ENCODE peak calls at places on chromosomes 5 and 9, in nine cellular contexts. J is H9; F is iPS DF 6.9; S is pancreas; W is A549; Z is adrenal gland; O is ovary; P is CD8-positive, alpha-beta T cell; D is neuronal stem cell. U is an unnamed sample.
A peak's percentile ranks its signal among the peaks of the same experiment; 100 is the strongest.

GRCh38 chr5:174448662-174449061 is 275.7 kb upstream of the MSX2 start:
- DNase-seq in J (no peak), F (no peak), S (no peak), W (no peak), Z (no peak), O (no peak), P (no peak), D (no peak), U (no peak)

GRCh38 chr5:42595597-42595996 is 161.0 kb upstream of the CCDC152 start:
- DNase-seq in J (no peak), F (no peak), S (no peak), W (no peak), Z (no peak), O (no peak), P (no peak), D (no peak), U (no peak)

GRCh38 chr5:117454716-117455212 is 880.1 kb upstream of the SEMA6A start:
- DNase-seq in J (peak; percentile 89), F (peak; percentile 39), S (peak; percentile 64), W (peak; percentile 2), Z (peak; percentile 28), O (peak; percentile 31), P (peak; percentile 12), D (peak; percentile 9), U (no peak)

GRCh38 chr5:74288448-74289109 is 351.9 kb downstream of the ENC1 start:
- DNase-seq in J (no peak), F (no peak), S (no peak), W (no peak), Z (no peak), O (peak; percentile 34), P (no peak), D (no peak), U (no peak)

GRCh38 chr5:94623877-94624276 is 5.4 kb downstream of the SLF1 start:
- DNase-seq in J (no peak), F (no peak), S (no peak), W (no peak), Z (no peak), O (no peak), P (no peak), D (no peak), U (no peak)

GRCh38 chr9:130292104-130292503 is 26.5 kb downstream of the HMCN2 start:
- DNase-seq in J (no peak), F (no peak), S (no peak), W (no peak), Z (no peak), O (no peak), P (no peak), D (no peak), U (no peak)

GRCh38 chr9:98006127-98006796 is 23.1 kb downstream of the ANP32B start:
- DNase-seq in J (no peak), F (no peak), S (no peak), W (no peak), Z (no peak), O (no peak), P (no peak), D (no peak), U (no peak)

GRCh38 chr9:89750117-89750551 is 145.3 kb downstream of the GADD45G start:
- DNase-seq in J (peak; percentile 37), F (no peak), S (no peak), W (no peak), Z (no peak), O (peak; percentile 56), P (no peak), D (peak; percentile 26), U (no peak)

GRCh38 chr9:78519786-78520185 is 222.9 kb downstream of the PSAT1 start:
- DNase-seq in J (no peak), F (no peak), S (no peak), W (no peak), Z (no peak), O (no peak), P (no peak), D (no peak), U (no peak)

GRCh38 chr5:113447651-113448050 is 12.9 kb upstream of the TSSK1B start:
- DNase-seq in J (no peak), F (no peak), S (no peak), W (peak; percentile 19), Z (no peak), O (no peak), P (no peak), D (peak; percentile 11), U (no peak)

GRCh38 chr5:130136300-130136699 is 232.0 kb downstream of the CHSY3 start:
- DNase-seq in J (no peak), F (no peak), S (no peak), W (no peak), Z (no peak), O (no peak), P (no peak), D (no peak), U (no peak)

GRCh38 chr5:156142867-156143266 is 184.1 kb upstream of the SGCD start:
- DNase-seq in J (no peak), F (no peak), S (no peak), W (no peak), Z (no peak), O (no peak), P (no peak), D (no peak), U (no peak)

GRCh38 chr9:130944510-130945058 is 5.5 kb upstream of the FIBCD1 start:
- DNase-seq in J (no peak), F (no peak), S (no peak), W (no peak), Z (no peak), O (no peak), P (no peak), D (no peak), U (no peak)

GRCh38 chr5:102762095-102762534 is 7.0 kb downstream of the PAM start:
- DNase-seq in J (no peak), F (no peak), S (no peak), W (no peak), Z (no peak), O (no peak), P (no peak), D (no peak), U (no peak)

GRCh38 chr9:97740848-97741821 is 44.0 kb upstream of the XPA start:
- DNase-seq in J (peak; percentile 92), F (no peak), S (peak; percentile 58), W (no peak), Z (peak; percentile 50), O (peak; percentile 52), P (peak; percentile 36), D (peak; percentile 75), U (no peak)

GRCh38 chr9:114030364-114030763 is 47.7 kb downstream of the AMBP start:
- DNase-seq in J (peak; percentile 15), F (no peak), S (no peak), W (no peak), Z (no peak), O (no peak), P (no peak), D (no peak), U (no peak)

GRCh38 chr9:121658591-121658990 is 7.2 kb downstream of the DAB2IP start:
- DNase-seq in J (no peak), F (no peak), S (no peak), W (no peak), Z (no peak), O (no peak), P (no peak), D (no peak), U (no peak)

GRCh38 chr5:156479864-156480263 is 152.9 kb downstream of the SGCD start:
- DNase-seq in J (no peak), F (no peak), S (no peak), W (no peak), Z (no peak), O (no peak), P (no peak), D (no peak), U (no peak)

GRCh38 chr5:10913846-10914245 is 152.8 kb upstream of the DAP start:
- DNase-seq in J (no peak), F (no peak), S (no peak), W (peak; percentile 15), Z (peak; percentile 44), O (no peak), P (no peak), D (no peak), U (no peak)

GRCh38 chr5:127925916-127926315 is 157.7 kb upstream of the SLC12A2 start:
- DNase-seq in J (no peak), F (no peak), S (no peak), W (no peak), Z (no peak), O (no peak), P (no peak), D (no peak), U (no peak)
- H3K27ac ChIP-seq in J (no peak overlapping the region), F (no peak overlapping the region), S (no peak overlapping the region), W (peak overlapping the region; percentile 12), Z (no peak overlapping the region), O (no peak overlapping the region), P (no peak overlapping the region), D (no peak overlapping the region), U (no peak overlapping the region)

GRCh38 chr9:20623021-20623747 is 885 bp upstream of the MLLT3 start:
- DNase-seq in J (no peak), F (no peak), S (peak; percentile 25), W (peak; percentile 14), Z (peak; percentile 46), O (peak; percentile 52), P (peak; percentile 62), D (peak; percentile 15), U (no peak)
- H3K27ac ChIP-seq in J (no peak overlapping the region), F (no peak overlapping the region), S (peak overlapping the region; percentile 86), W (peak overlapping the region; percentile 96), Z (peak overlapping the region; percentile 24), O (no peak overlapping the region), P (peak overlapping the region; percentile 88), D (no peak overlapping the region), U (peak overlapping the region; percentile 55)

GRCh38 chr5:54793612-54794436 is 191.6 kb downstream of the ESM1 start:
- DNase-seq in J (no peak), F (no peak), S (no peak), W (no peak), Z (no peak), O (no peak), P (no peak), D (no peak), U (no peak)
- H3K27ac ChIP-seq in J (no peak overlapping the region), F (no peak overlapping the region), S (no peak overlapping the region), W (no peak overlapping the region), Z (no peak overlapping the region), O (no peak overlapping the region), P (no peak overlapping the region), D (no peak overlapping the region), U (no peak overlapping the region)

GRCh38 chr9:117405950-117406705 is 8.7 kb downstream of the ASTN2 start:
- DNase-seq in J (no peak), F (no peak), S (no peak), W (no peak), Z (no peak), O (no peak), P (no peak), D (no peak), U (no peak)

GRCh38 chr9:117403848-117404247 is 11.0 kb downstream of the ASTN2 start:
- DNase-seq in J (no peak), F (no peak), S (no peak), W (no peak), Z (no peak), O (no peak), P (no peak), D (no peak), U (no peak)

GRCh38 chr9:117407436-117408022 is 7.3 kb downstream of the ASTN2 start:
- DNase-seq in J (no peak), F (no peak), S (no peak), W (no peak), Z (no peak), O (no peak), P (no peak), D (no peak), U (no peak)

GRCh38 chr9:117400131-117400530 is 14.7 kb downstream of the ASTN2 start:
- DNase-seq in J (no peak), F (no peak), S (peak; percentile 52), W (no peak), Z (no peak), O (no peak), P (no peak), D (no peak), U (no peak)

GRCh38 chr9:117403403-117403811 is 11.4 kb downstream of the ASTN2 start:
- DNase-seq in J (no peak), F (no peak), S (no peak), W (no peak), Z (no peak), O (no peak), P (no peak), D (no peak), U (peak; percentile 42)
- H3K27ac ChIP-seq in J (no peak overlapping the region), F (no peak overlapping the region), S (no peak overlapping the region), W (no peak overlapping the region), Z (no peak overlapping the region), O (no peak overlapping the region), P (no peak overlapping the region), D (no peak overlapping the region), U (peak overlapping the region; percentile 65)